ENCODE peak calls at places on chromosome 18, in seven cellular contexts. M, Q, J, P, U, X and H are unnamed samples.

GRCh38 chr18:68696937-68697336 is 18.0 kb downstream of the TMX3 start:
- DNase-seq in U (no peak), M (no peak), J (no peak), X (no peak), P (no peak), Q (no peak), H (no peak)

GRCh38 chr18:36448384-36449290 is 151.1 kb downstream of the FHOD3 start:
- DNase-seq in X (no peak), M (no peak), J (no peak), P (no peak), Q (no peak), U (no peak), H (no peak)

GRCh38 chr18:62586148-62586774 is 63.4 kb downstream of the ZCCHC2 start:
- DNase-seq in U (peak), P (peak), X (peak), J (peak), Q (peak), M (peak), H (peak)

GRCh38 chr18:49250819-49251388 is 209.5 kb downstream of the DYM start:
- DNase-seq in J (no peak), M (no peak), X (peak), Q (peak), P (peak), U (no peak), H (peak)

GRCh38 chr18:64987096-64987495 is 763.7 kb upstream of the CDH7 start:
- DNase-seq in J (no peak), P (no peak), Q (no peak), M (no peak), U (no peak), X (no peak), H (no peak)

GRCh38 chr18:44936485-44936884 is 255.8 kb downstream of the SETBP1 start:
- DNase-seq in Q (no peak), U (no peak), P (no peak), M (no peak), J (no peak), X (no peak), H (no peak)

GRCh38 chr18:40935423-40935822 is 1019.6 kb upstream of the PIK3C3 start:
- DNase-seq in Q (peak), P (peak), J (no peak), U (peak), M (no peak), X (peak), H (peak)

GRCh38 chr18:10316778-10317177 is 137.7 kb upstream of the APCDD1 start:
- DNase-seq in U (no peak), J (no peak), M (no peak), X (no peak), P (no peak), Q (no peak), H (no peak)

GRCh38 chr18:36046898-36047297 is 20.5 kb downstream of the RPRD1A start:
- DNase-seq in Q (no peak), J (no peak), X (no peak), U (no peak), M (no peak), P (no peak), H (no peak)

GRCh38 chr18:7147399-7147798 is 29.8 kb upstream of the LAMA1 start:
- DNase-seq in M (no peak), Q (peak), U (no peak), P (no peak), J (no peak), X (no peak), H (no peak)

GRCh38 chr18:9849407-9849961 is 36.3 kb upstream of the TXNDC2 start:
- DNase-seq in Q (peak), X (no peak), U (peak), J (no peak), P (no peak), M (no peak), H (no peak)

GRCh38 chr18:79952457-79952995 is 1.1 kb upstream of the SLC66A2 start:
- DNase-seq in Q (no peak), M (no peak), U (no peak), P (no peak), J (no peak), X (no peak), H (no peak)

GRCh38 chr18:50706199-50706598 is 113.6 kb downstream of the MRO start:
- DNase-seq in X (no peak), J (no peak), M (no peak), U (no peak), Q (no peak), P (no peak), H (no peak)

GRCh38 chr18:69958422-69958821 is 10.7 kb upstream of the CD226 start:
- DNase-seq in J (no peak), U (no peak), Q (no peak), M (no peak), P (no peak), X (no peak), H (no peak)

GRCh38 chr18:9772847-9773677 is 65.0 kb downstream of the RAB31 start:
- DNase-seq in X (no peak), M (no peak), J (no peak), Q (no peak), U (no peak), P (no peak), H (no peak)

GRCh38 chr18:23105581-23106219 is 29.6 kb upstream of the CABLES1 start:
- DNase-seq in J (no peak), Q (no peak), X (no peak), P (no peak), M (no peak), U (no peak), H (no peak)

GRCh38 chr18:48959921-48960920 is 9.5 kb upstream of the SMAD7 start:
- DNase-seq in U (peak), X (peak), M (no peak), Q (no peak), J (no peak), P (peak), H (no peak)

GRCh38 chr18:44882163-44882881 is 201.6 kb downstream of the SETBP1 start:
- DNase-seq in J (no peak), Q (peak), P (no peak), U (no peak), X (no peak), M (no peak), H (no peak)

GRCh38 chr18:6798896-6799295 is 69.4 kb downstream of the ARHGAP28 start:
- DNase-seq in Q (no peak), U (no peak), X (no peak), J (no peak), P (no peak), M (no peak), H (no peak)

DNA sequence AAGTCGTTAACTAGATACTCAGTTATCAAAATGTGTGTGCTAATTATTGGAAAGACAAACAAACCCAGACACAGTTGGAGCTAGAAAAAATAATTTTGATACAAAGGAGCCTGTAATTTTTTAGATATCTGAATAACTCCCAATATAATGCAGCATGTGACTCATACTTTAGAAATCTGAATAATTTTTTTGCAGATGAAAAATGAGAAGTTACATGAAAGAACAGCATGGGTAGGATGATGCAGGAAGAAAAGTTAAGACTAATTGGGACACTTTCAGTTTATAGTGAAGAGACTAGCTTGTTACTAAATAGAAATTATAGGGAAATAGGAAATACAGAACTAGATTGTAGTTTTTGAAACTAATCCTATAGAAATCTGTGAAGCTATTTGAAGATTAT is 945.8 kb downstream of the CBLN2 start:
- DNase-seq in M (no peak), X (peak), Q (peak), J (no peak), U (no peak), P (peak), H (no peak)
- TF ChIP-seq CTCF in M (no peak), X (no peak), Q (no peak), J (no peak), U (no peak), P (no peak), H (no peak)

DNA sequence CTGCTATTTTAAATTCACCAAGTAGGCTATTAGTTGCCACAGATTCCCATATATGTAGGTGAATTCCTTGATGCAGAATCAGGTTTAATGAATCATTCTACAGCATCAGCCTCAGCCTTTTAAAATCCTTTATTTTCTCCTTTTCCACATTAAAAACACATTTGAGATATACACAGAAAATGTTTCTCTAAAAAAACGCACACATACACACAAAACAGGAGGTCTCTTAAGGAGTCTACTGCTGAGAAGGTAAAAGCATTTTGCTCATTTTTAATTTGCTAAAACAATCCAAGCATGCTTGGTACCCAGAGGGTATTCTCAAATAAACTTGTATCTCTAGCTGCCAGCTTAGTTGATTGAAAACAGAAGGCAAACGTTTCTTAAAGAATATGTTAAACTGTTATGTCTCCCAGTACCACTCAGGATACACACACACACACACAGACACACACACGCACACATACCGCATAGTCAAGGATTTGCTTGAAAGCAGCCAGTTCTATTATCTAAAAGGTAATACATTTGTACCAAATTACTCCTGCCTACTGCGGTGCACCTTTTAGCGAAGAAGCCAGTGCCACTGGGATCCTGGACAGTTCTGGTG is 106.8 kb upstream of the KCTD1 start:
- DNase-seq in X (peak), P (peak), J (no peak), U (peak), Q (peak), M (no peak), H (no peak)
- TF ChIP-seq CTCF in X (no peak), P (no peak), J (no peak), U (no peak), Q (no peak), M (no peak), H (no peak)

DNA sequence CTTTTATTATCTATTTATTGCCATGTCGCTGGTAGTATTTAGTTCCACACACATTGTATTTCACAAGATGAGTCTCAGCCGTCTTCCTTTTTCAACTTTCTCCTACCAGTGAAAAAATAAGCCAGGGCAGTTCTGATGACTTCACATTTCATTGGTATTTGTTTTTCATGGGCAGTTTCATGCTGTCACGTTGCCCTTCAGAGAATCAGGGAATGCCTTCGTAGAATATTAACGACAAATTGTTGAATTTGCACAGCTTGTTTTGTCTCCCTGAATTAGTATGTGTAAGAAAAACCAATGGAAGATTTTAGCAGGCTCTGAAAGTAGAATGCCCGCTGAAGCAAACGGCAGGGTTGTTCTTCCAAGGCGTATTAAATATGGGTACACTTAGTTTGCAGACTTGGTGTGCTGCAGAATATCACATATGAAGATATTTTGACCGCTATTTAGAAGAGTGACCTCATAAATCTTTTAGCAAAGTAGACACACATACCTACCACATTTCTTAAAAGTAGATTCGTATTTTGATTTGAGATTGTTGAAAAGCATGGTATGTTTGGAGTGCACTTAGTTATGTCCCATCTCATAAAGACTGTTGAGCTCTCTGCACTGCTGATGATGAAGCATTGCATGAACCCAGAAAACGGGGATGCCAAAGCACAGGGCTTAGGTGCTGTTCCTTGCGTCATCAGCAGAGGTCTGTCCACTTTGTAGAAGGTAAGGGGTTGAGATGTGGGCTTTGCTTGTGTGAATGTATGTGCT is 2.9 kb downstream of the NEDD4L start:
- DNase-seq in Q (no peak), P (no peak), M (no peak), J (no peak), U (peak), X (no peak), H (no peak)
- TF ChIP-seq CTCF in Q (no peak), P (no peak), M (no peak), J (no peak), U (no peak), X (no peak), H (no peak)

GRCh38 chr18:54330768-54331548 is 26.7 kb downstream of the STARD6 start:
- DNase-seq in M (no peak), P (no peak), X (peak), J (no peak), U (no peak), Q (no peak), H (no peak)
- TF ChIP-seq CTCF in M (peak), P (no peak), X (no peak), J (peak), U (no peak), Q (peak), H (peak)

GRCh38 chr18:28999711-29000110 is 822.8 kb upstream of the CDH2 start:
- DNase-seq in U (no peak), Q (no peak), M (no peak), P (peak), X (no peak), J (no peak), H (peak)

GRCh38 chr18:28995319-28995718 is 818.4 kb upstream of the CDH2 start:
- DNase-seq in U (peak), J (no peak), Q (no peak), M (no peak), P (no peak), X (peak), H (no peak)
- TF ChIP-seq CTCF in U (peak), J (no peak), Q (peak), M (peak), P (peak), X (peak), H (peak)

GRCh38 chr18:74819433-74820059 is 221.9 kb downstream of the ZNF407 start:
- DNase-seq in J (no peak), P (no peak), Q (no peak), X (no peak), U (peak), M (no peak), H (no peak)
- TF ChIP-seq CTCF in J (peak), P (peak), Q (peak), X (peak), U (peak), M (peak), H (peak)

DNA sequence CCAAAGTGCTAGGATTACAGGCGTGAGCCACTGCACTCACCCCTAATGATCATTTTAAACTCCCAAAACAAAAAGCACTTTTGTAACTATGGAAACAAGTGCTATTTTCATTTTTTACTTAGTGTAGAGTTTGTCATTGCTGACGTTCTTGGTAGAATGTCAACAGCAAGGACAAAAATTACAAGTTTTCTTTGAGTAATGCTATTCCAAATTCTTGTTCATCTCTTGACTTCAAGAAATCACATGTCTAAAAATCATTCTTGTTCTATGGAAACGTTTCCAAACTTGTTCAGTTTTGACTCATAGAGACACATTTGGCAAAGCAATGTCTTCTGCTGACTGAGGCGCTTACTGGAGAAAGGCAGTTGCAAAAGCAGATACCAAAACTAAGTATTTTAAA is 82.6 kb downstream of the MBP start:
- DNase-seq in J (no peak), P (no peak), M (no peak), X (peak), U (peak), Q (peak), H (no peak)
- TF ChIP-seq CTCF in J (no peak), P (no peak), M (no peak), X (no peak), U (no peak), Q (no peak), H (no peak)

GRCh38 chr18:78431606-78432005 is 548.0 kb upstream of the SALL3 start:
- DNase-seq in X (no peak), Q (no peak), U (no peak), P (no peak), M (no peak), J (no peak), H (no peak)

GRCh38 chr18:78430171-78430857 is 549.3 kb upstream of the SALL3 start:
- DNase-seq in Q (no peak), P (no peak), U (no peak), X (no peak), J (no peak), M (no peak), H (no peak)

GRCh38 chr18:78436110-78436509 is 543.5 kb upstream of the SALL3 start:
- DNase-seq in M (no peak), P (no peak), X (no peak), U (no peak), J (no peak), Q (no peak), H (no peak)
- TF ChIP-seq CTCF in M (no peak), P (no peak), X (no peak), U (no peak), J (no peak), Q (no peak), H (no peak)

GRCh38 chr18:12046046-12046750 is 47.4 kb upstream of the ANKRD62 start:
- DNase-seq in P (no peak), J (no peak), Q (no peak), U (no peak), M (no peak), X (no peak), H (no peak)

GRCh38 chr18:12048827-12049175 is 44.8 kb upstream of the ANKRD62 start:
- DNase-seq in Q (no peak), P (peak), M (peak), X (peak), U (peak), J (no peak), H (peak)

GRCh38 chr18:12044591-12044990 is 49.1 kb upstream of the ANKRD62 start:
- DNase-seq in X (no peak), M (no peak), J (no peak), U (no peak), P (peak), Q (peak), H (no peak)

GRCh38 chr18:12048010-12048826 is 45.4 kb upstream of the ANKRD62 start:
- DNase-seq in J (no peak), X (no peak), U (no peak), M (no peak), Q (no peak), P (no peak), H (no peak)

GRCh38 chr18:12046751-12047335 is 46.8 kb upstream of the ANKRD62 start:
- DNase-seq in Q (no peak), J (no peak), P (no peak), X (no peak), M (no peak), U (no peak), H (no peak)
- TF ChIP-seq CTCF in Q (peak), J (peak), P (no peak), X (no peak), M (no peak), U (peak), H (peak)

GRCh38 chr18:63747006-63747405 is 28.2 kb upstream of the SERPINB7 start:
- DNase-seq in J (no peak), P (no peak), Q (no peak), M (no peak), U (no peak), X (no peak), H (no peak)

GRCh38 chr18:63736856-63737255 is 34.1 kb downstream of the SERPINB11 start:
- DNase-seq in X (peak), J (no peak), M (no peak), P (peak), Q (no peak), U (peak), H (peak)

GRCh38 chr18:63741769-63742168 is 33.4 kb upstream of the SERPINB7 start:
- DNase-seq in M (no peak), Q (peak), U (peak), J (no peak), P (no peak), X (peak), H (peak)
- TF ChIP-seq CTCF in M (peak), Q (peak), U (peak), J (no peak), P (peak), X (peak), H (peak)